ENCODE peak calls at places on chromosome 4, in five cellular contexts. Y is kidney epithelial cell, S is foreskin fibroblast, X is fibroblast of pulmonary artery, J is ovary. R is an unnamed sample.

GRCh38 chr4:167290684-167291083 is 56.4 kb upstream of the SPOCK3 start:
- DNase-seq in Y (peak), S (peak), X (peak), J (no peak), R (no peak)

GRCh38 chr4:47705326-47705981 is 132.4 kb downstream of the CORIN start:
- DNase-seq in Y (no peak), S (peak), X (peak), J (no peak), R (no peak)

GRCh38 chr4:82667761-82668505 is 106.1 kb upstream of the TMEM150C start:
- DNase-seq in Y (no peak), S (no peak), X (no peak), J (no peak), R (no peak)

GRCh38 chr4:40194602-40195161 is 2.1 kb upstream of the RHOH start:
- DNase-seq in Y (no peak), S (peak), X (no peak), J (no peak), R (no peak)

GRCh38 chr4:99248714-99249113 is 29.7 kb upstream of the ADH6 start:
- DNase-seq in Y (no peak), S (peak), X (peak), J (no peak), R (no peak)

GRCh38 chr4:166091914-166092510 is 219.0 kb downstream of the TLL1 start:
- DNase-seq in Y (no peak), S (peak), X (peak), J (no peak), R (peak)

GRCh38 chr4:94758141-94758699 is 465 bp downstream of the BMPR1B start:
- DNase-seq in Y (no peak), S (peak), X (no peak), J (peak), R (no peak)

GRCh38 chr4:61202638-61203495 is 2.7 kb downstream of the ADGRL3 start:
- DNase-seq in Y (no peak), S (peak), X (peak), J (no peak), R (no peak)

GRCh38 chr4:31283689-31284088 is 563.5 kb downstream of the PCDH7 start:
- DNase-seq in Y (no peak), S (no peak), X (no peak), J (no peak), R (no peak)

GRCh38 chr4:152976466-152976761 is 40.3 kb downstream of the FHDC1 start:
- DNase-seq in Y (no peak), S (no peak), X (no peak), J (no peak), R (no peak)

GRCh38 chr4:104493071-104493831 is 1.4 kb downstream of the CXXC4 start:
- DNase-seq in Y (no peak), S (no peak), X (no peak), J (no peak), R (no peak)

GRCh38 chr4:95363966-95364365 is 184.8 kb downstream of the UNC5C start:
- DNase-seq in Y (no peak), S (no peak), X (peak), J (no peak), R (no peak)

GRCh38 chr4:152614337-152614736 is 65.5 kb downstream of the TMEM154 start:
- DNase-seq in Y (no peak), S (no peak), X (no peak), J (no peak), R (no peak)

GRCh38 chr4:17662694-17663093 is 48.3 kb downstream of the MED28 start:
- DNase-seq in Y (peak), S (peak), X (peak), J (no peak), R (no peak)

GRCh38 chr4:122826000-122826595 is 533 bp upstream of the FGF2 start:
- DNase-seq in Y (no peak), S (no peak), X (no peak), J (no peak), R (no peak)

GRCh38 chr4:174631901-174632758 is 109.8 kb upstream of the HPGD start:
- DNase-seq in Y (no peak), S (peak), X (peak), J (no peak), R (no peak)

GRCh38 chr4:99856166-99856565 is 38.1 kb downstream of the LAMTOR3 start:
- DNase-seq in Y (peak), S (peak), X (peak), J (no peak), R (no peak)

GRCh38 chr4:67736262-67736661 is 17.9 kb downstream of the GNRHR start:
- DNase-seq in Y (no peak), S (no peak), X (no peak), J (no peak), R (no peak)

GRCh38 chr4:185559913-185560281 is 24.6 kb upstream of the PDLIM3 start:
- DNase-seq in Y (peak), S (peak), X (peak), J (no peak), R (no peak)

GRCh38 chr4:78032446-78032845 is 24.7 kb upstream of the FRAS1 start:
- DNase-seq in Y (no peak), S (peak), X (no peak), J (no peak), R (no peak)

GRCh38 chr4:86155766-86156165 is 204.1 kb downstream of the MAPK10 start:
- DNase-seq in Y (no peak), S (no peak), X (no peak), J (no peak), R (no peak)

GRCh38 chr4:122803788-122804208 is 22.8 kb upstream of the FGF2 start:
- DNase-seq in Y (no peak), S (no peak), X (peak), J (no peak), R (no peak)

GRCh38 chr4:134935320-134935719 is 733.7 kb upstream of the PABPC4L start:
- DNase-seq in Y (no peak), S (no peak), X (peak), J (no peak), R (no peak)

GRCh38 chr4:137422666-137423065 is 109.6 kb downstream of the PCDH18 start:
- DNase-seq in Y (no peak), S (no peak), X (no peak), J (no peak), R (no peak)

GRCh38 chr4:86556791-86557415 is 37.2 kb upstream of the PTPN13 start:
- DNase-seq in Y (no peak), S (peak), X (peak), J (no peak), R (no peak)

GRCh38 chr4:170476351-170476750 is 386.6 kb upstream of the AADAT start:
- DNase-seq in Y (no peak), S (no peak), X (no peak), J (no peak), R (no peak)

GRCh38 chr4:107600456-107600855 is 119.6 kb downstream of the PAPSS1 start:
- DNase-seq in Y (peak), S (peak), X (peak), J (no peak), R (peak)

GRCh38 chr4:185115827-185116232 is 27.2 kb upstream of the SLC25A4 start:
- DNase-seq in Y (peak), S (peak), X (peak), J (peak), R (peak)

GRCh38 chr4:182068920-182069319 is 174.3 kb upstream of the TENM3 start:
- DNase-seq in Y (no peak), S (no peak), X (no peak), J (no peak), R (no peak)

GRCh38 chr4:73620115-73620792 is at the start of gene RASSF6:
- DNase-seq in Y (no peak), S (peak), X (no peak), J (peak), R (no peak)
- H3K4me3 ChIP-seq in Y (peak), S (peak), X (peak), J (peak), R (no peak)

DNA sequence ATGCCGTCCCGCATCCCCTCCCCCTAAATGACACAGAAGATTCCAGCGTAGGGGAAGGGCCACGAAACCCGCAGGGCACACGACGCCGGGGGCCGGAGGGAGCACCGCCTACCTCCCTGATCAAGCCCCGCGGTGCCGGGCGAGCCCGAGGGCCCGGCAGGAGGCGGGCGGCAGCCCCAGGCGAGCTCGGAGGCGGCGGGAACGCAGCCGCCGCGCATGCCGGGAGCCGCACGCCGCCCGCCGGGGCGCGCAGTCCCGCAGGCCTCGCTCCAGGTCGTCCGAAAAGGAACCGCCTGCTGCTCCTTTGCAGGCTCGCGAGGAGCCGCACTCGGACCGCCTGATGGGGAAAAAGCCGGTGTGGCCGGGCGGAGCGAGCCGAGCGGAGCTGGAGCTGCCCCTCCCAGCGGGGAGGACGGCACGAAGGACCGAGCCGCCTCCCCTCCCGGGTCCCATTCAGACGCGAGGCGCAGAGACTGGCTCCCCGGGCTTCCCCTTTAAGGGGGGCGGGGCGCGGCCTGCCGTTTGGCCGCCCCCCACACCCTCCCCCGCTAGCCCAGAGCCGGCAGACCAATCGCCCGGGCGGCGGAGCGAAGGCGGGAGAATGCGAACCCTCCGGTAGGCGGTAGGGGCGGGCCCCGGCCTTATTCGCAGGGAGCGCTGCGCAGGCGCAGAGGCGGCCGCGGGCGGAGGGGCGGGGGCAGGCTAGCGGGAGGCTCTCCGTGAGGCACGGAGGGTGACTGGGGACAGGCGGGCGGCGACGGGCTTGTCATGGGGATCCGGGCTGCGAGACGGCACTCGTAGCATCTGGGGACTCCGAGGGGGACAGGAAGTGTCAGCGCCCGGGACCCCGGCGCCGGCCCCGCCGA is 561 bp upstream of the ING2 start:
- DNase-seq in Y (peak), S (peak), X (peak), J (peak), R (peak)
- TF ChIP-seq CTCF in Y (peak), S (no peak), X (no peak), J (peak), R (peak)

GRCh38 chr4:23877758-23878229 is 12.1 kb downstream of the PPARGC1A start:
- DNase-seq in Y (no peak), S (peak), X (peak), J (no peak), R (no peak)
- H3K4me3 ChIP-seq in Y (no peak), S (no peak), X (no peak), J (no peak), R (no peak)

GRCh38 chr4:119039779-119040178 is 95.9 kb upstream of the MYOZ2 start:
- DNase-seq in Y (no peak), S (no peak), X (no peak), J (no peak), R (no peak)
- TF ChIP-seq CTCF in Y (no peak), S (peak), X (no peak), J (no peak), R (peak)

GRCh38 chr4:176782191-176782590 is 10.5 kb downstream of the VEGFC start:
- DNase-seq in Y (no peak), S (no peak), X (no peak), J (no peak), R (no peak)
- H3K4me3 ChIP-seq in Y (no peak), S (peak), X (no peak), J (no peak), R (no peak)

GRCh38 chr4:37882665-37883296 is 8.1 kb upstream of the TBC1D1 start:
- DNase-seq in Y (no peak), S (no peak), X (no peak), J (no peak), R (no peak)
- TF ChIP-seq CTCF in Y (peak), S (no peak), X (peak), J (no peak), R (no peak)

DNA sequence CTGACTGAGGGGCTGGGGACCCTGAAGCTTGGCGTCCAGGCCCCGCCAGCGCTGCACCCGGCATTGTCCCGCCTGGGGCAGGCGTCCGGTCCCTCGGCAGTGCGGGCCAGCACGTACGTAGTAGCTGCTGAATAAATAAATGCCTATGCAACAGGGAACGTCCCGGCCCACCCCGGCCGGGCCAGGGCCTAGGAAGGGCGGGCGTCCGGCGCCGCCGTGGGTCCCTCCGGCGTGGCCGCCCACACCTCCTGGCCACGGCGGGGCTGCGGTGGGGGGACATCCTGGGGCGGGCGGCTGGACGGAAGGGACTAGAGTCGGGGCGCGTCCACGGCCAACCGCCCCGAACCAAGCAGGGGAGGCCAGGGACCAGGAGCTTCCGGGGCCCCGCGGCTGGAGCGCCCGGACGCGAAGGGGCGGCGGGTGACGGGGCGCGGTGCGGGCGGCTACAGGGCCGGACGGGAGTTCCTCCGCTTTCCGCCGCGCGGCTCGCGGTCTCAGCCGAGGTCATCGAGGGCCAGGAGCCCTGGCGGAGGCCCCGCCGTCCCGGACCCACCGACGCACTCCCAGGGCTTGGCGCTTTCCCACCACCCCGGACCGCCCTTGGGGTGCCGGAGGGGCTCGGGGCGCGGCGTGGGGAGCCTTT is 856 bp upstream of the WWC2 start:
- DNase-seq in Y (no peak), S (peak), X (peak), J (peak), R (no peak)
- H3K4me3 ChIP-seq in Y (peak), S (peak), X (peak), J (peak), R (peak)

GRCh38 chr4:143085224-143085623 is 99.5 kb upstream of the USP38 start:
- DNase-seq in Y (no peak), S (peak), X (peak), J (no peak), R (no peak)
- TF ChIP-seq CTCF in Y (no peak), S (no peak), X (peak), J (no peak), R (no peak)

DNA sequence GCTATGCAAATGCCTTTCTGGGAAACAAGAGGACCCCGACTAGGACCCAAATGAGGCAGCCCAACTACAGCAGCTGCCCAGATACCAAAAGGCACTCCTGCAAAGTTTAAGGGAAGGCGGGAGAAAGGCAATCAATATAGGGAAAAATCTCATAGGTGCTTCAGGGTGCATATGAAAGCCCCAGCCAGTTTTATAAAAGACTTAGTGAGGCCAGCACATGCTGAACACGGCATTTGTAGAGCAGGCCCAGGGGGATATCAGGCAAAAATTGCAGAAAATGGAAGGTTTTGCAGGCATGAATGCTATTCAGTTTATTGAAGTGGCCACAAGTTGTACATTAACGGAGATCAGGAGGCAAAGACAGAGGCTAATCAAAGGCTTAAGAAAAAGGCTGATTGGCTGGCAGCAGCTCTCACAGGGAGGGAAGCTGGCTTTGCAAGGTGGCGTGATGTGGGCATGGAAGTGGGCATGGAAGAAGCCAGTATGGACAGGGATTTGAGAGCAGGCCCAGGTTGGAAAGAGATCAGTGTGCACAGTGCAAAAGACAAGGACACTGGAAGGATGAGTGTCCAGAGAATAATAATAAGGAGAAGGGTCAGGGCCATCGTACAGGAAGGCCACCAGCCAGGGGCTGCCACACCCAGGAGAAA is 37.7 kb upstream of the UGT2B7 start:
- DNase-seq in Y (no peak), S (no peak), X (no peak), J (no peak), R (no peak)
- H3K4me3 ChIP-seq in Y (no peak), S (no peak), X (no peak), J (no peak), R (no peak)